ENCODE peak calls at places on chromosome 21, in five cellular contexts. One of them, this sample, is unnamed.

GRCh38 chr21:34956416-34957316 is 92.4 kb downstream of the RUNX1 start:
- DNase-seq in CD4-positive, alpha-beta T cell: no peak
- DNase-seq in GM12878: no peak
- DNase-seq in left ventricle myocardium superior: no peak
- DNase-seq in M059J: peak
- DNase-seq in this sample: no peak

GRCh38 chr21:45972353-45972715 is 9.2 kb upstream of the COL6A1 start:
- DNase-seq in CD4-positive, alpha-beta T cell: no peak
- DNase-seq in GM12878: no peak
- DNase-seq in left ventricle myocardium superior: peak
- DNase-seq in M059J: no peak
- DNase-seq in this sample: no peak

GRCh38 chr21:31397515-31397926 is 53.5 kb upstream of the TIAM1 start:
- DNase-seq in CD4-positive, alpha-beta T cell: no peak
- DNase-seq in GM12878: no peak
- DNase-seq in left ventricle myocardium superior: no peak
- DNase-seq in M059J: no peak
- DNase-seq in this sample: no peak

GRCh38 chr21:46253610-46254124 is 25.1 kb upstream of the LSS start:
- DNase-seq in CD4-positive, alpha-beta T cell: no peak
- DNase-seq in GM12878: peak
- DNase-seq in left ventricle myocardium superior: no peak
- DNase-seq in M059J: no peak
- DNase-seq in this sample: peak

GRCh38 chr21:36835383-36835795 is 131.1 kb downstream of the HLCS start:
- DNase-seq in CD4-positive, alpha-beta T cell: no peak
- DNase-seq in GM12878: no peak
- DNase-seq in left ventricle myocardium superior: peak
- DNase-seq in M059J: peak
- DNase-seq in this sample: no peak

GRCh38 chr21:23127973-23128372 is 2129.8 kb downstream of the NCAM2 start:
- DNase-seq in CD4-positive, alpha-beta T cell: no peak
- DNase-seq in GM12878: no peak
- DNase-seq in left ventricle myocardium superior: no peak
- DNase-seq in M059J: no peak
- DNase-seq in this sample: no peak

GRCh38 chr21:34276711-34277425 is 86.9 kb upstream of the KCNE2 start:
- DNase-seq in CD4-positive, alpha-beta T cell: no peak
- DNase-seq in GM12878: peak
- DNase-seq in left ventricle myocardium superior: no peak
- DNase-seq in M059J: peak
- DNase-seq in this sample: no peak

GRCh38 chr21:45695086-45695485 is 51.6 kb downstream of the PCBP3 start:
- DNase-seq in CD4-positive, alpha-beta T cell: no peak
- DNase-seq in GM12878: no peak
- DNase-seq in left ventricle myocardium superior: no peak
- DNase-seq in M059J: no peak
- DNase-seq in this sample: no peak

GRCh38 chr21:33241846-33242245 is 12.1 kb downstream of the IFNAR2 start:
- DNase-seq in CD4-positive, alpha-beta T cell: no peak
- DNase-seq in GM12878: no peak
- DNase-seq in left ventricle myocardium superior: no peak
- DNase-seq in M059J: no peak
- DNase-seq in this sample: no peak

GRCh38 chr21:39111928-39112327 is 71.3 kb downstream of the PSMG1 start:
- DNase-seq in CD4-positive, alpha-beta T cell: no peak
- DNase-seq in GM12878: no peak
- DNase-seq in left ventricle myocardium superior: no peak
- DNase-seq in M059J: no peak
- DNase-seq in this sample: no peak

GRCh38 chr21:39788383-39788782 is 43.4 kb downstream of the IGSF5 start:
- DNase-seq in CD4-positive, alpha-beta T cell: no peak
- DNase-seq in GM12878: no peak
- DNase-seq in left ventricle myocardium superior: peak
- DNase-seq in M059J: peak
- DNase-seq in this sample: no peak

This sample was measured in immature natural killer cell.